ENCODE peak calls at places on chromosomes 13 and 19, in four cellular contexts. F, C, Z and T are unnamed samples. For H3K4me1, the result is how much of the 10 kb centered on the place peaks cover.

GRCh38 chr13:20780318-20780717 is 6.6 kb upstream of the EEF1AKMT1 start:
- DNase-seq in F (no peak), C (no peak), Z (no peak), T (no peak)

GRCh38 chr13:29511980-29512379 is 83.5 kb downstream of the SLC7A1 start:
- DNase-seq in F (no peak), C (peak), Z (no peak), T (no peak)

GRCh38 chr13:26784704-26785639 is 24.4 kb upstream of the GPR12 start:
- DNase-seq in F (peak), C (peak), Z (no peak), T (no peak)

GRCh38 chr13:38618336-38618735 is 68.5 kb upstream of the FREM2 start:
- DNase-seq in F (no peak), C (no peak), Z (no peak), T (no peak)

GRCh38 chr13:91134773-91135124 is 212.7 kb upstream of the MIR17HG start:
- DNase-seq in F (no peak), C (no peak), Z (no peak), T (no peak)

GRCh38 chr19:56341948-56342347 is 27.3 kb upstream of the ZSCAN5A start:
- DNase-seq in F (no peak), C (no peak), Z (no peak), T (no peak)

GRCh38 chr19:19774354-19775033 is 41.6 kb upstream of the ZNF14 start:
- DNase-seq in F (no peak), C (no peak), Z (no peak), T (no peak)

GRCh38 chr13:48595330-48596127 is 58.2 kb upstream of the CYSLTR2 start:
- DNase-seq in F (no peak), C (peak), Z (peak), T (peak)

GRCh38 chr19:17530586-17530985 is 19.1 kb downstream of the PGLS start:
- DNase-seq in F (no peak), C (no peak), Z (no peak), T (no peak)

GRCh38 chr13:48726711-48727110 is 73.0 kb downstream of the CYSLTR2 start:
- DNase-seq in F (no peak), C (no peak), Z (peak), T (no peak)

GRCh38 chr19:42627916-42628315 is 33.2 kb upstream of the CEACAM8 start:
- DNase-seq in F (no peak), C (no peak), Z (no peak), T (no peak)

GRCh38 chr13:39415003-39415402 is 188.0 kb downstream of the LHFPL6 start:
- DNase-seq in F (no peak), C (peak), Z (no peak), T (no peak)

GRCh38 chr19:30896551-30896950 is 452.7 kb downstream of the TSHZ3 start:
- DNase-seq in F (no peak), C (no peak), Z (no peak), T (no peak)

GRCh38 chr19:29860492-29860891 is 48.7 kb downstream of the CCNE1 start:
- DNase-seq in F (no peak), C (no peak), Z (no peak), T (no peak)

GRCh38 chr13:111395511-111396393 is 75.3 kb downstream of the TEX29 start:
- DNase-seq in F (no peak), C (peak), Z (no peak), T (no peak)

GRCh38 chr13:24683833-24684599 is 3.8 kb downstream of the ATP12A start:
- DNase-seq in F (peak), C (peak), Z (peak), T (peak)

GRCh38 chr13:85864963-85865530 is 65.8 kb upstream of the SLITRK6 start:
- DNase-seq in F (no peak), C (no peak), Z (no peak), T (no peak)

GRCh38 chr13:91247768-91248167 is 99.7 kb upstream of the MIR17HG start:
- DNase-seq in F (no peak), C (no peak), Z (no peak), T (no peak)

GRCh38 chr19:33296473-33297060 is 5.8 kb downstream of the CEBPA start:
- DNase-seq in F (peak), C (peak), Z (no peak), T (no peak)

GRCh38 chr13:22937241-22937640 is 243.5 kb upstream of the SGCG start:
- DNase-seq in F (no peak), C (no peak), Z (no peak), T (no peak)

GRCh38 chr13:99304541-99304940 is 2.7 kb downstream of the GPR183 start:
- DNase-seq in F (no peak), C (no peak), Z (no peak), T (no peak)

GRCh38 chr19:2282062-2282861 is at the start of gene PEAK3:
- DNase-seq in F (peak), C (peak), Z (peak), T (peak)

GRCh38 chr19:39126593-39127187 is 1.1 kb downstream of the PAK4 start:
- DNase-seq in F (peak), C (peak), Z (no peak), T (peak)

GRCh38 chr19:44696939-44697669 is 1.8 kb upstream of the CEACAM16 start:
- DNase-seq in F (no peak), C (no peak), Z (no peak), T (no peak)

GRCh38 chr13:114002009-114002544 is 28.2 kb upstream of the C13orf46 start:
- DNase-seq in F (peak), C (no peak), Z (no peak), T (no peak)

DNA sequence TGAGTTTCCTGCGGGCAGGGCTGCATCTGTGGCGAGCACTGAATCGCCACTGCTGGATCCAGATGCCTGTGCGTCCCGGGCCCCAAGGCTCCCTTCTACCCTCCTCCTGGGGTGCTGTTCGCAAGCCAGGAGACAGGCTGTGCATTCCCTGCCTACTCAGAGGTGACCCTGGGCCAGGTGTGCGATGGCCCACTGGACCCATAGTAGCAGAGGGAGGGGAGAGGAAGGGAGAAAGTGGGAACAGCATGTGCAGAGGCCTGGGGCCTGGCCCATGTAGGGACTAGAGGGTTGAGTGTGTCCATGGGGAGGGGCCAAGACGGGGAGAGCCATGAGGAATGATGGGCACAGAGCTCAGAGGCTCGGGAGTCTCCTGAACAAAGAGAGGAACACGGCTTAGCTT is 27.3 kb downstream of the CARM1 start:
- DNase-seq in F (no peak), C (no peak), Z (no peak), T (no peak)
- H3K4me1 ChIP-seq in F (under half), C (under half), Z (under half), T (under half)

DNA sequence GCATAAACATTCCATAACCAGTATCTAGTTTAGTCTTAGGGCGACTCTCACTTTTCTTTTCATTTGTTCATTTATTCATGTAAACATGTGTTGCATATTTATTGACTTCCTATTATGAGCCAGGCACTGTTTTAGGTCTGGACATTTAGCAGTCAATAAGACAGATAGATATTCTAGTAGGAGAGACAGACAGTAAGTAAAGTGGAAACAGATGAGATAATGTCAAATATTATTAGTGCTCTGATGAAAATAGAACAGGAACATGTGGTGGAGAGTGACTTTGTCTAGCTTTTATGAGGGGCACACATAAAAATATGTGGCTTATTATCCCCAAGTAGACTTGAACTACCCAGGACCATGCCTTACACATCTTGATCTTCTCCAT is 193.0 kb downstream of the NDFIP2 start:
- DNase-seq in F (no peak), C (no peak), Z (no peak), T (no peak)
- H3K4me1 ChIP-seq in F (under half), C (under half), Z (under half), T (under half)

GRCh38 chr19:10764340-10764894 is 46.5 kb downstream of the DNM2 start:
- DNase-seq in F (peak), C (no peak), Z (no peak), T (peak)
- H3K4me1 ChIP-seq in F (half or more), C (half or more), Z (under half), T (half or more)

GRCh38 chr19:4578552-4579248 is 19.2 kb upstream of the SEMA6B start:
- DNase-seq in F (no peak), C (no peak), Z (no peak), T (no peak)
- H3K4me1 ChIP-seq in F (under half), C (under half), Z (under half), T (under half)

DNA sequence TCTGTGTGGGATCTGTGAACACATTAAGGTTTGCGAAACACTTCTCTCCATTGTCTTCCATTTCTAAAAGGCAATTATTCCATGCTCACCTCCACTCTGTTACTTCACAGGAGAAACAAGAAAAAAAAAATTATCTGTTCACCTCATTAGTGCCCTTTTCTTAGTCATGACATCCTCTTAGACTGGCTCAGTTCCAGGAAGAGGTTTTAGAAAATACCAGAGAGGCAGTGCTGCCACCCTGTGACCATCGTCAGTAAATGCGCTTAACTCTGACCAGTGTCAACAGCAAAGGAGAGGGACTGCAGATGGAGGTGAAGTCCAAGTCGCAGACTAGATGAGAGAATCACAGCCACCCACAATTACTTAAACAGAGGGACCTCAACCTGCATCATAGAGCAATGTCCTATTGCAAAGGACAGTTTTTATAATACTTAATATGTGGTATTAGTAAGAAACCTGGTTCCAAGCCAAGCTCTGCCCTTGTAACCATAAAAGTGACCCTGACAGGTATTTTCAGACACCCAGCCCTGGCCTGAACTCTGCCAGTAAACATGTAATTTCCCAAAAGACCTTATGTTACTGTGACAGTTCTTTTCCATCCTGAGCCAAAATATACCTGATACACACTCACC is 19.4 kb downstream of the CEACAM21 start:
- DNase-seq in F (no peak), C (no peak), Z (peak), T (peak)
- H3K4me1 ChIP-seq in F (under half), C (under half), Z (under half), T (under half)

GRCh38 chr13:110318920-110319319 is 11.8 kb downstream of the COL4A2 start:
- DNase-seq in F (no peak), C (no peak), Z (no peak), T (no peak)
- H3K4me1 ChIP-seq in F (under half), C (half or more), Z (under half), T (under half)

GRCh38 chr13:33235564-33235963 is 50.0 kb downstream of the STARD13 start:
- DNase-seq in F (no peak), C (no peak), Z (no peak), T (no peak)
- H3K4me1 ChIP-seq in F (under half), C (under half), Z (under half), T (under half)